ENCODE peak calls at places on chromosome 20, in nine cellular contexts. Y is naive B cell, G is mesothelial cell of epicardium, D is neural progenitor cell, R is neural crest cell, C is HL-60, A is hippocampal formation, H is astrocyte of the spinal cord, Q is erythroblast. W is an unnamed sample.

GRCh38 chr20:56554869-56555268 is 21.8 kb downstream of the FAM209B start:
- DNase-seq in Y (no peak), G (no peak), D (no peak), R (no peak), C (peak), A (peak), H (peak), Q (no peak), W (peak)

GRCh38 chr20:40255368-40255767 is 433.7 kb downstream of the MAFB start:
- DNase-seq in Y (no peak), G (no peak), D (no peak), R (no peak), C (no peak), A (no peak), H (peak), Q (no peak), W (no peak)

GRCh38 chr20:15895126-15895525 is 678.1 kb downstream of the KIF16B start:
- DNase-seq in Y (no peak), G (no peak), D (no peak), R (no peak), C (no peak), A (peak), H (peak), Q (no peak), W (no peak)

GRCh38 chr20:61450549-61450948 is 198.5 kb downstream of the CDH4 start:
- DNase-seq in Y (no peak), G (no peak), D (no peak), R (no peak), C (no peak), A (no peak), H (no peak), Q (no peak), W (no peak)

GRCh38 chr20:43844778-43845614 is 69.7 kb upstream of the TOX2 start:
- DNase-seq in Y (no peak), G (no peak), D (no peak), R (no peak), C (no peak), A (no peak), H (peak), Q (no peak), W (no peak)

GRCh38 chr20:53513489-53514298 is 79.9 kb downstream of the ZNF217 start:
- DNase-seq in Y (no peak), G (no peak), D (peak), R (no peak), C (no peak), A (no peak), H (peak), Q (no peak), W (no peak)

GRCh38 chr20:43955244-43956191 is 40.9 kb downstream of the TOX2 start:
- DNase-seq in Y (no peak), G (no peak), D (no peak), R (no peak), C (no peak), A (no peak), H (peak), Q (peak), W (peak)

GRCh38 chr20:2429061-2429460 is 41.5 kb downstream of the SNRPB start:
- DNase-seq in Y (no peak), G (no peak), D (no peak), R (no peak), C (no peak), A (no peak), H (no peak), Q (no peak), W (no peak)

GRCh38 chr20:16740365-16741072 is 7.6 kb upstream of the OTOR start:
- DNase-seq in Y (no peak), G (no peak), D (no peak), R (no peak), C (no peak), A (no peak), H (no peak), Q (no peak), W (no peak)

GRCh38 chr20:37524859-37525708 is 2.6 kb downstream of the BLCAP start:
- DNase-seq in Y (no peak), G (no peak), D (no peak), R (no peak), C (no peak), A (no peak), H (no peak), Q (no peak), W (peak)

GRCh38 chr20:64036346-64037198 is 590 bp downstream of the C20orf204 start:
- DNase-seq in Y (no peak), G (no peak), D (no peak), R (no peak), C (no peak), A (no peak), H (no peak), Q (no peak), W (no peak)

GRCh38 chr20:2140561-2140960 is 38.9 kb downstream of the STK35 start:
- DNase-seq in Y (no peak), G (no peak), D (no peak), R (no peak), C (no peak), A (no peak), H (no peak), Q (no peak), W (no peak)

GRCh38 chr20:45097485-45098095 is 3.3 kb downstream of the KCNS1 start:
- DNase-seq in Y (peak), G (no peak), D (no peak), R (no peak), C (peak), A (no peak), H (peak), Q (peak), W (peak)